ENCODE peak calls at places on chromosomes 5 and 9, in six cellular contexts. One of them, this sample, is unnamed.

GRCh38 chr5:108028411-108028810 is 353.5 kb downstream of the FBXL17 start:
- DNase-seq in endothelial cell of umbilical vein: peak
- DNase-seq in NAMALWA: no peak
- DNase-seq in HCEC 1CT: peak
- DNase-seq in T-cell: no peak
- DNase-seq in activated naive CD8-positive, alpha-beta T cell treated with anti-CD3 and anti-CD28 coated beads, Interleukin-2, amount 50 U/mL, for 24 hours: no peak
- DNase-seq in this sample: peak

GRCh38 chr5:39080597-39081204 is 6.5 kb upstream of the RICTOR start:
- DNase-seq in endothelial cell of umbilical vein: peak
- DNase-seq in NAMALWA: peak
- DNase-seq in HCEC 1CT: peak
- DNase-seq in T-cell: no peak
- DNase-seq in activated naive CD8-positive, alpha-beta T cell treated with anti-CD3 and anti-CD28 coated beads, Interleukin-2, amount 50 U/mL, for 24 hours: peak
- DNase-seq in this sample: peak

GRCh38 chr5:16891043-16891442 is 45.0 kb downstream of the MYO10 start:
- DNase-seq in endothelial cell of umbilical vein: no peak
- DNase-seq in NAMALWA: no peak
- DNase-seq in HCEC 1CT: no peak
- DNase-seq in T-cell: no peak
- DNase-seq in activated naive CD8-positive, alpha-beta T cell treated with anti-CD3 and anti-CD28 coated beads, Interleukin-2, amount 50 U/mL, for 24 hours: no peak
- DNase-seq in this sample: no peak

GRCh38 chr9:34653131-34653530 is 1.1 kb downstream of the IL11RA start:
- DNase-seq in endothelial cell of umbilical vein: peak
- DNase-seq in NAMALWA: no peak
- DNase-seq in HCEC 1CT: no peak
- DNase-seq in T-cell: no peak
- DNase-seq in activated naive CD8-positive, alpha-beta T cell treated with anti-CD3 and anti-CD28 coated beads, Interleukin-2, amount 50 U/mL, for 24 hours: no peak
- DNase-seq in this sample: no peak

GRCh38 chr9:129143031-129143441 is 31.8 kb downstream of the PTPA start:
- DNase-seq in endothelial cell of umbilical vein: peak
- DNase-seq in NAMALWA: peak
- DNase-seq in HCEC 1CT: peak
- DNase-seq in T-cell: peak
- DNase-seq in activated naive CD8-positive, alpha-beta T cell treated with anti-CD3 and anti-CD28 coated beads, Interleukin-2, amount 50 U/mL, for 24 hours: peak
- DNase-seq in this sample: peak

GRCh38 chr9:7944521-7945022 is 145.0 kb upstream of the DMAC1 start:
- DNase-seq in endothelial cell of umbilical vein: no peak
- DNase-seq in NAMALWA: no peak
- DNase-seq in HCEC 1CT: no peak
- DNase-seq in T-cell: no peak
- DNase-seq in activated naive CD8-positive, alpha-beta T cell treated with anti-CD3 and anti-CD28 coated beads, Interleukin-2, amount 50 U/mL, for 24 hours: no peak
- DNase-seq in this sample: no peak

GRCh38 chr9:33466565-33467495 is 6.9 kb downstream of the NOL6 start:
- DNase-seq in endothelial cell of umbilical vein: peak
- DNase-seq in NAMALWA: peak
- DNase-seq in HCEC 1CT: no peak
- DNase-seq in T-cell: peak
- DNase-seq in activated naive CD8-positive, alpha-beta T cell treated with anti-CD3 and anti-CD28 coated beads, Interleukin-2, amount 50 U/mL, for 24 hours: peak
- DNase-seq in this sample: peak

GRCh38 chr9:122325124-122325523 is 45.7 kb upstream of the PTGS1 start:
- DNase-seq in endothelial cell of umbilical vein: peak
- DNase-seq in NAMALWA: no peak
- DNase-seq in HCEC 1CT: peak
- DNase-seq in T-cell: no peak
- DNase-seq in activated naive CD8-positive, alpha-beta T cell treated with anti-CD3 and anti-CD28 coated beads, Interleukin-2, amount 50 U/mL, for 24 hours: no peak
- DNase-seq in this sample: peak

GRCh38 chr5:33049845-33050244 is 338.7 kb downstream of the NPR3 start:
- DNase-seq in endothelial cell of umbilical vein: peak
- DNase-seq in NAMALWA: no peak
- DNase-seq in HCEC 1CT: peak
- DNase-seq in T-cell: no peak
- DNase-seq in activated naive CD8-positive, alpha-beta T cell treated with anti-CD3 and anti-CD28 coated beads, Interleukin-2, amount 50 U/mL, for 24 hours: no peak
- DNase-seq in this sample: peak

GRCh38 chr5:61549530-61549929 is 217.5 kb downstream of the ZSWIM6 start:
- DNase-seq in endothelial cell of umbilical vein: no peak
- DNase-seq in NAMALWA: no peak
- DNase-seq in HCEC 1CT: no peak
- DNase-seq in T-cell: no peak
- DNase-seq in activated naive CD8-positive, alpha-beta T cell treated with anti-CD3 and anti-CD28 coated beads, Interleukin-2, amount 50 U/mL, for 24 hours: no peak
- DNase-seq in this sample: no peak

GRCh38 chr5:174045470-174046025 is at the start of gene NSG2:
- DNase-seq in endothelial cell of umbilical vein: peak
- DNase-seq in NAMALWA: peak
- DNase-seq in HCEC 1CT: peak
- DNase-seq in T-cell: no peak
- DNase-seq in activated naive CD8-positive, alpha-beta T cell treated with anti-CD3 and anti-CD28 coated beads, Interleukin-2, amount 50 U/mL, for 24 hours: peak
- DNase-seq in this sample: peak

GRCh38 chr9:99634185-99634584 is 187.5 kb upstream of the NR4A3 start:
- DNase-seq in endothelial cell of umbilical vein: no peak
- DNase-seq in NAMALWA: no peak
- DNase-seq in HCEC 1CT: peak
- DNase-seq in T-cell: no peak
- DNase-seq in activated naive CD8-positive, alpha-beta T cell treated with anti-CD3 and anti-CD28 coated beads, Interleukin-2, amount 50 U/mL, for 24 hours: no peak
- DNase-seq in this sample: no peak

GRCh38 chr5:13378073-13378472 is 566.4 kb downstream of the DNAH5 start:
- DNase-seq in endothelial cell of umbilical vein: peak
- DNase-seq in NAMALWA: no peak
- DNase-seq in HCEC 1CT: peak
- DNase-seq in T-cell: no peak
- DNase-seq in activated naive CD8-positive, alpha-beta T cell treated with anti-CD3 and anti-CD28 coated beads, Interleukin-2, amount 50 U/mL, for 24 hours: no peak
- DNase-seq in this sample: peak

GRCh38 chr5:79202076-79202475 is 33.9 kb upstream of the JMY start:
- DNase-seq in endothelial cell of umbilical vein: peak
- DNase-seq in NAMALWA: no peak
- DNase-seq in HCEC 1CT: peak
- DNase-seq in T-cell: no peak
- DNase-seq in activated naive CD8-positive, alpha-beta T cell treated with anti-CD3 and anti-CD28 coated beads, Interleukin-2, amount 50 U/mL, for 24 hours: no peak
- DNase-seq in this sample: no peak

GRCh38 chr5:1414311-1415058 is 30.8 kb downstream of the SLC6A3 start:
- DNase-seq in endothelial cell of umbilical vein: no peak
- DNase-seq in NAMALWA: peak
- DNase-seq in HCEC 1CT: no peak
- DNase-seq in T-cell: no peak
- DNase-seq in activated naive CD8-positive, alpha-beta T cell treated with anti-CD3 and anti-CD28 coated beads, Interleukin-2, amount 50 U/mL, for 24 hours: no peak
- DNase-seq in this sample: no peak

GRCh38 chr9:84107995-84108394 is 127.4 kb downstream of the RMI1 start:
- DNase-seq in endothelial cell of umbilical vein: no peak
- DNase-seq in NAMALWA: no peak
- DNase-seq in HCEC 1CT: no peak
- DNase-seq in T-cell: no peak
- DNase-seq in activated naive CD8-positive, alpha-beta T cell treated with anti-CD3 and anti-CD28 coated beads, Interleukin-2, amount 50 U/mL, for 24 hours: no peak
- DNase-seq in this sample: no peak

GRCh38 chr9:114258218-114258617 is 64.7 kb upstream of the ORM1 start:
- DNase-seq in endothelial cell of umbilical vein: no peak
- DNase-seq in NAMALWA: no peak
- DNase-seq in HCEC 1CT: no peak
- DNase-seq in T-cell: no peak
- DNase-seq in activated naive CD8-positive, alpha-beta T cell treated with anti-CD3 and anti-CD28 coated beads, Interleukin-2, amount 50 U/mL, for 24 hours: no peak
- DNase-seq in this sample: no peak

GRCh38 chr9:4674783-4675182 is 4.6 kb upstream of the CDC37L1 start:
- DNase-seq in endothelial cell of umbilical vein: no peak
- DNase-seq in NAMALWA: no peak
- DNase-seq in HCEC 1CT: peak
- DNase-seq in T-cell: no peak
- DNase-seq in activated naive CD8-positive, alpha-beta T cell treated with anti-CD3 and anti-CD28 coated beads, Interleukin-2, amount 50 U/mL, for 24 hours: no peak
- DNase-seq in this sample: peak

GRCh38 chr9:128916204-128916603 is 4.6 kb upstream of the PHYHD1 start:
- DNase-seq in endothelial cell of umbilical vein: no peak
- DNase-seq in NAMALWA: no peak
- DNase-seq in HCEC 1CT: no peak
- DNase-seq in T-cell: no peak
- DNase-seq in activated naive CD8-positive, alpha-beta T cell treated with anti-CD3 and anti-CD28 coated beads, Interleukin-2, amount 50 U/mL, for 24 hours: no peak
- DNase-seq in this sample: no peak

GRCh38 chr9:68998344-68998743 is 15.6 kb downstream of the PRKACG start:
- DNase-seq in endothelial cell of umbilical vein: no peak
- DNase-seq in NAMALWA: no peak
- DNase-seq in HCEC 1CT: no peak
- DNase-seq in T-cell: no peak
- DNase-seq in activated naive CD8-positive, alpha-beta T cell treated with anti-CD3 and anti-CD28 coated beads, Interleukin-2, amount 50 U/mL, for 24 hours: no peak
- DNase-seq in this sample: no peak